ENCODE peak calls at places on chromosomes 7 and 10, in five cellular contexts. U is DND-41, M is AG04450, B is sigmoid colon, L is pancreas. R is an unnamed sample.

GRCh38 chr10:132788180-132788830 is 2.4 kb upstream of the NKX6-2 start:
- DNase-seq in U (no peak), M (no peak), L (no peak), B (no peak), R (no peak)

GRCh38 chr10:104339469-104340098 is 1.3 kb upstream of the ITPRIP start:
- DNase-seq in L (no peak), M (no peak), U (no peak), B (peak), R (no peak)

GRCh38 chr10:71086439-71087080 is 125.8 kb upstream of the UNC5B start:
- DNase-seq in B (peak), L (no peak), U (no peak), M (no peak), R (no peak)

GRCh38 chr7:32206987-32207386 is 136.8 kb upstream of the PDE1C start:
- DNase-seq in L (no peak), U (no peak), M (no peak), B (no peak), R (peak)

GRCh38 chr7:98733036-98733435 is 116.0 kb downstream of the NPTX2 start:
- DNase-seq in M (no peak), U (peak), L (no peak), B (no peak), R (no peak)

GRCh38 chr7:83362786-83363185 is 200.1 kb upstream of the PCLO start:
- DNase-seq in B (no peak), L (no peak), M (no peak), U (no peak), R (no peak)

GRCh38 chr10:70352401-70353097 is 29.9 kb downstream of the LRRC20 start:
- DNase-seq in U (no peak), B (peak), M (no peak), L (no peak), R (no peak)

GRCh38 chr7:98836811-98837631 is 32.8 kb downstream of the TMEM130 start:
- DNase-seq in L (no peak), M (no peak), B (no peak), U (peak), R (peak)

GRCh38 chr7:139619367-139619657 is 95.8 kb downstream of the CLEC2L start:
- DNase-seq in U (no peak), L (no peak), B (no peak), M (peak), R (no peak)

GRCh38 chr10:31961675-31962074 is 33.0 kb upstream of the ARHGAP12 start:
- DNase-seq in U (peak), B (no peak), M (no peak), L (no peak), R (no peak)
- H3K27ac ChIP-seq in U (no peak), B (no peak), M (no peak), L (no peak), R (no peak)

DNA sequence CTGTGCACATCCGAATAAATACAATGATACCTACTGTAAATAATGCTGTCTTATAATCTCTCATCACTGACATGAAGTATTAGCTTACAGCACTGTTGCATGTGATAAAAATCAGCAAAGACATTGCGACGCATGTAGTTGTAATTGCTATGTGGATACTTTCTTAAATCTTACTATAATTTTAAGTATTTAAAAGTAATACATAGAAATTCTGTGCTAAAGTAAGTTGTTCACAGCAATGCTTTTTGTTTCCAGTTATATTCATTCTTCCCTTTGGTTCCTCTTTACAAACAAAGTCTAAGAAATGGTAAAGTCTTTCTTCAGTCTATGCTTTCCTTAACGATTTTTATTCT is 113.7 kb upstream of the DGKB start:
- DNase-seq in B (no peak), M (no peak), L (no peak), U (no peak), R (no peak)
- TF ChIP-seq CTCF in B (no peak), M (no peak), L (no peak), U (no peak), R (peak)

DNA sequence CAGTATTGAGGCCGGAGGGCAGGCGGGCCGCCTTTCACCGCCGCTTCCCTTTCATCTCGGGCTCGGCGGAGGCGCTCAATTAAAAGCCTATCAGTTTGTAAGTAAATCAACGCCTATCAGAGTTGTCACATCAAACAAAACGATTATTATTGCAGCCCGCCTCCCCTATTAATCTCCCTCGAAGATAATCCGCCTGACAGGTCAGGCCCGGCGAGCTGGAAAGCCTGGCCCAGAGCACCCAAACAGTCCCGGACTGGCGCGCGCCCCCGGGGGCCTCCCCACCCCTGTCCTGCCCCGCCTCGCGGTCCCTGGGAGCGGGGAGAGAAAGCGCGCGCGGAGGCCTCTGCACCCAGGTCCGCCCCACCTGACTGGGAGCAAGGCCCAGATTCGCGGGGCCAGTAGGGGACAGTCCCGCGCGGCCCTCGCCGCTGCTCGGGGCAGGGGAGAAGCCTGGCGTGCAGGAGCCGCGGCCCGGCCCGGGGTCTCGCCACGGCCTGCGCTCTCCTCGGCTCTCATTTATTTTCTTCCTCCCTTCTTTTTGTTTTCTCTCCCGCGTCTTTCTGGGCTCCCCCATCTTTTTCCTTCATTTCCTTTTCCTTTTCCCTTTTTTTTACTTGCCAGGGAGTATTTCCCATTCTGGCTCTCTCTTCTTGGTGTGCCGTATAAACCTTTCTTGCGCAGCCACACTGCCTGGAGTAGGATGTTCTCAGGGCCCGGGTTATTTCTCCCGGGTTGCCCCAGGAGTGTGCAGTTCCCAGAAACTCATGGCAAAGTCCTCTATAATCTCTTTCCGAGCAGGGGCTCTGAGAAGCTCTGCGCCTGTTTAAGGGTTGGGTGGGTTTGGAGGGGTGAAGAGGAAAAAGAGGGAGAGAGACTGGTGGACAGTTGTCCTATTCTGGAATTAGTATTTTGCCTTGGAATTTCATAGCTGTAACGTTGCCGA is 3.9 kb upstream of the ZNF503 start:
- DNase-seq in L (peak), M (no peak), B (no peak), U (no peak), R (no peak)
- H3K27ac ChIP-seq in L (peak), M (no peak), B (no peak), U (no peak), R (peak)

DNA sequence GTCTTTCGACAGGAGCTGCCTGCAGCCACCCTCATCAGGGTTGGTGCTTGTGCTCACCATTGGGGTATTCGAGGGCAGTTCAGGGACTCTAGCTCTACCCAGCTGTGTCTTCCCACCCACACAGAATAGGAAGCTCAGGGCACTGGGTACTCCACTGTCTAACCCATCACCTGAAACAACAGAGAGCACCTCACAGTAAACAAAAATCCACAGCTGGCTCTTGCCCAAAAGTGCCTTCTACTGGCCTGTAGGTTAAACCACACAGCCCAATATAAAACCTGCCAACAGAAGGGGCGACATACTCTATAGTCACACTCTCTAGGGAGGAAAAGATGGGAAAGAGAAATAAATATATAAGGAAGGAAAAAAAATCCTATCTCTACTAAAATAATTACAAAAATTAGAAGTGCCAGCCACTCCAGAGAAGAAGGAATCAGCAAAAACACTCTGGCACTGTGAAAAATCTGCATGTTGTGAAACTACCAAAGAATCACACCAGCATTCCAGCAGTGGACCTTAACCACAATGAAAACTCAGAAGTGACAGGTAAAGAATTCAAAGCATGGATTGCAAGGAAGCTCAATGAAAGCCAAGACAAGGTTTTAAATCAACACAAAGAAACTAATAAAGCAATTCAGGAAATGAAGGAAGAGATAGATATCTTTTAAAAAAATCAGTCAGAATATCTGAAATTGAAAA is 110.0 kb downstream of the HGF start:
- DNase-seq in L (no peak), U (no peak), B (no peak), M (no peak), R (no peak)
- TF ChIP-seq CTCF in L (no peak), U (no peak), B (no peak), M (no peak), R (no peak)

DNA sequence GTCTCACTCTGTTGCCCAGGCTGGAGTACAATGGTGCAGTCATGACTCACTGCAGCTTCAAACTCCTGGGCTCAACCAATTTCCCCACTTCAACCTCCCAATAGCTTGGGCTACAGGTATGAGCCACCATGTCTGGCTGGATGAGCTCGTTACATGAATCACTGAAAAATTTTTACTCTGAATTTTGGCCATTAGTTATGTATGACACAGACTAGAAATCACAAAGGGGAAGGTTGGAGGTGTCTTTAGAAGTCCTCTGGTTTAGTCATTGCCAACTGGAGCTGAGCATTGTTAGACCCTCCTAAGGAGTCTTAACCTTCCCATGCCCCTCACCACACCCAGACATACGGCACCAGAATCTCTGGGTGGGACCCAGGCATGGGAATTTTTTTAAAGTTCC is 34.7 kb downstream of the SVIL start:
- DNase-seq in B (no peak), L (no peak), M (no peak), U (no peak), R (no peak)
- H3K27ac ChIP-seq in B (peak), L (no peak), M (no peak), U (no peak), R (peak)

DNA sequence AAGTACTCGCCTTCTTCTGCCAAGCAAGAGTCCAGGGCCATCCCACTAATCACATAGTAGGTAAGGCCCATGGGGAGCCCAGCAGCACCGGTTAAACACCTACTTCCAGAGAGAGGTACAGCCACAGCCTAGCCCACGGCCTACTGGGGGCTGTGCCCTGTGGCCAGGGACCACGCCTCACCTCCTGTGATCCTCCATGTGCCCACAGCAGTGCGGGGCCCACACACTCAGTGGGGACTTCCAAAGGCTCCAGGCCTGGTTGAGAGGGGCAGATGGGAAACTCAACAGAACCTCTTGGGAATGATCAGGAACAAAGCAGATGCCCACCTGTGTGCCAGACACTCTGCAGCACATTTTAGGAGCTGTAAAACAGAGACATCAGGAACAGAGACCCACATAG is 19.7 kb downstream of the AFAP1L2 start:
- DNase-seq in M (no peak), B (peak), U (no peak), L (no peak), R (no peak)
- TF ChIP-seq CTCF in M (no peak), B (no peak), U (no peak), L (no peak), R (no peak)

DNA sequence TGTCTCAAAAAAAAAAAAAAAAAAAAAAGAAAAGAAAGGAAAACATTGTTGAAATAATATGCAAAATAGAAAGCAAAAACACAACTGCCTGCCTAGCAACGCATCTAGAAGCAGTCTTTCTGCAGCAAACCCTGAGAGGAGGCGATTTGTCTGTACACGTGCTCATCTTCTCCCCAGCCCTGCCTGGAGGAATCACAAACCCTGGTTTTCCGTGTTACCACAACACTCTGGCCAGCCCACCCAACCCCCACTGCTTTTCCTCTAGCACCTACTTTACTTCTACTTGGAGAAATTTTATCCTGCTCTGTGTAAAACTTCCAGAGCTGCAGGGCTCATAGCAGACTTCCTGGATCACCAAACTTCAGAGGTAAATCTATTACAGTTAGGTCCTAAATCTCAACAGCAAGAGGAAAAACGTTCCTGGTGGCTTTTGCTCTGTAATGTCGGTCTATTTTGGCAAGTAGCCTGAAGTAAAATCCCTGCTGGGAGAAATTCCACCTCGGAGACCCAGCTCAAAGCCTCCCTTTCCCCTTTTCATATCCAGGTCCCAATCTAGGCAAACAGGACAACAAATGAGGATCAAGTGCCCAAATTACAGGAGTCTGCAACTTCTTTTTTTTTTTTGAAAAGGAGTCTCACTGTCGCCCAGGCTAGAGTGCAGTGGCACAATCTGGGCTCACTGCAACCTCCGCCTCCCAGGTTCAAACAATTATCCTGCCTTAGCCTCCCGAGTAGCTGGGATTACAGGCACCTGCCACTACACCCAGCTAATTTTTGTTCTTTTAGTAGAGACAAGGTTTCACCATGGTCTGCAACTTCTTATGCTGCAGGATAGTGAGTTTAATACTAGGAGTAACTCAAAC is 91.6 kb downstream of the DNMBP start:
- DNase-seq in B (peak), U (no peak), M (no peak), L (no peak), R (peak)
- H3K27ac ChIP-seq in B (peak), U (no peak), M (peak), L (peak), R (peak)

GRCh38 chr10:119176166-119176565 is 2.4 kb downstream of the PRDX3 start:
- DNase-seq in U (no peak), M (no peak), B (no peak), L (no peak), R (no peak)

GRCh38 chr10:119174109-119174508 is 4.5 kb downstream of the PRDX3 start:
- DNase-seq in L (no peak), U (no peak), B (no peak), M (no peak), R (no peak)

GRCh38 chr10:119177708-119178370 is 773 bp downstream of the PRDX3 start:
- DNase-seq in M (no peak), B (no peak), U (peak), L (no peak), R (no peak)

DNA sequence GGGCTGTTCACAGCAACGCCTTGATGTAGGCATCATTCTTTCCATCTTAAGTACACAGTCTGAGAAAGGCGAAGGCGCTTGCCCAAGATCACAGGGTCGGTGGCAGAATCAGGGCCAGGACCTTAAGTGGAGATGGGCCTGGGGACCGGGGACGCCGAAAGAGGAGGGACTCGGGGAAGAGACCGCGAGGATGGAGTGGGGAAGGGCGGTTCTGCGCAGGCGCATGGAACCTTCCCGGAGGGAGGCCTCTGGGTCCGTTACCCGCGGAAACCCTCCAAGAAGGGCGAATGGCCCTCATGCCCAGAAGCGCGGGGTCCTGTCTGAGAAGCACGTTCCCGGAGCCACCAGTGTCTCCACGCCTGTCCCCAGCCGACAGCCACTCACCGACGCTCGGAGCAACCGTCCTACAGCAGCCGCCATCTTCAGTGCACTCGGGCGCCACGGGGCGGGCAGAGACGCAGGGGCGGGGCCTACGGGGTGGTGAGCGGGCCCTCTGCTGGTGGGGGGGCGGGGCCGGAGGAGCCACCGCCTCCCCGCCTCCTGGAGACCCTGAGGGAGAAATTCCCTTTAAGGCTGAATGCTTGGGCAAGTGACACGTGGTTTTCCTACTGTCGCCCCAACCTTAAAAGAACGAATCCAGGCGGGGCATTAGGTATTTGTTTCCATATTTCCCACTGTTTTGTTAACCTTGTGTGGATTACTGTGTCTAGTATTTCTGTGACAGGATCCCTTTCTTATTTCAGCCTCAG is at the start of gene PRDX3:
- DNase-seq in U (peak), L (peak), M (no peak), B (peak), R (peak)
- TF ChIP-seq CTCF in U (no peak), L (no peak), M (no peak), B (no peak), R (peak)

GRCh38 chr7:80779456-80779855 is 139.4 kb downstream of the SEMA3C start:
- DNase-seq in L (no peak), B (no peak), M (no peak), U (no peak), R (no peak)

GRCh38 chr7:80783688-80784327 is 135.0 kb downstream of the SEMA3C start:
- DNase-seq in B (no peak), L (no peak), M (no peak), U (no peak), R (no peak)

GRCh38 chr7:80783177-80783687 is 135.6 kb downstream of the SEMA3C start:
- DNase-seq in M (no peak), B (no peak), U (no peak), L (no peak), R (no peak)

GRCh38 chr7:80781146-80781545 is 137.7 kb downstream of the SEMA3C start:
- DNase-seq in M (no peak), U (no peak), B (no peak), L (no peak), R (no peak)

DNA sequence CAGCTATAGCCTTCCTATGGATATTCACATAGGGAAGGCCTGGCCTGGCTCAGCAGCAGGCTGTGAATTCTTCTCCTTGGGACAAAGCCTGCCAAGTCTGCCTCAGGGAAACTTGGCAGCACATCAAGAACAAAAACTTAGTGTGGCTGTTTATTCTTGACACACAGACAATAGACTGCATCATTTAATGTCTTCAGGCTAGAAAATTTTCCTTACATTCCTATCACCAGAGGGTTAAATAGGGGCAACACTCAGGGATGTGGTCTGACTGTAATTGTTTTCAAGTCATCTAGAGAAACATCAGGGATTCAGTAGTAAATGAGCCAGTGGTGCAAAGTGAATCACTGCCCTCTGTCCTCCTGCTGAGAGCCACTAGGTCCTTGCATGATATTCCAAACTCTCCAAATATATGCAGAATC is 137.3 kb downstream of the SEMA3C start:
- DNase-seq in L (no peak), U (no peak), B (peak), M (peak), R (peak)
- H3K27ac ChIP-seq in L (no peak), U (no peak), B (peak), M (no peak), R (peak)